ENCODE peak calls at places on chromosomes 7 and 10, in six cellular contexts. One of them, this sample, is unnamed.

GRCh38 chr7:87875151-87876039 is 765 bp downstream of the SLC25A40 start:
- DNase-seq in endodermal cell: no peak
- DNase-seq in NCI-H748 treated with DMSO at 0.1 percent for 48 hours: peak
- DNase-seq in mesenchymal stem cell: peak
- DNase-seq in neural crest cell: peak
- DNase-seq in stimulated activated CD4-positive, alpha-beta T cell treated with anti-CD3 and anti-CD28 coated beads, Interleukin-1b, Interleukin-23, amount 100 ng/mL, for 1 hour: no peak
- DNase-seq in this sample: peak

GRCh38 chr10:34522542-34522941 is 292.6 kb downstream of the PARD3 start:
- DNase-seq in mesenchymal stem cell: peak
- DNase-seq in stimulated activated CD4-positive, alpha-beta T cell treated with anti-CD3 and anti-CD28 coated beads, Interleukin-1b, Interleukin-23, amount 100 ng/mL, for 1 hour: no peak
- DNase-seq in neural crest cell: no peak
- DNase-seq in NCI-H748 treated with DMSO at 0.1 percent for 48 hours: peak
- DNase-seq in endodermal cell: no peak
- DNase-seq in this sample: no peak

GRCh38 chr7:100220833-100221718 is 1.3 kb downstream of the PVRIG start:
- DNase-seq in stimulated activated CD4-positive, alpha-beta T cell treated with anti-CD3 and anti-CD28 coated beads, Interleukin-1b, Interleukin-23, amount 100 ng/mL, for 1 hour: peak
- DNase-seq in NCI-H748 treated with DMSO at 0.1 percent for 48 hours: no peak
- DNase-seq in endodermal cell: no peak
- DNase-seq in mesenchymal stem cell: no peak
- DNase-seq in neural crest cell: no peak
- DNase-seq in this sample: no peak

GRCh38 chr10:88507380-88507779 is 75.7 kb downstream of the RNLS start:
- DNase-seq in mesenchymal stem cell: no peak
- DNase-seq in NCI-H748 treated with DMSO at 0.1 percent for 48 hours: no peak
- DNase-seq in endodermal cell: no peak
- DNase-seq in stimulated activated CD4-positive, alpha-beta T cell treated with anti-CD3 and anti-CD28 coated beads, Interleukin-1b, Interleukin-23, amount 100 ng/mL, for 1 hour: no peak
- DNase-seq in neural crest cell: no peak
- DNase-seq in this sample: no peak

GRCh38 chr10:128013626-128014025 is 106.7 kb downstream of the PTPRE start:
- DNase-seq in mesenchymal stem cell: no peak
- DNase-seq in NCI-H748 treated with DMSO at 0.1 percent for 48 hours: no peak
- DNase-seq in endodermal cell: no peak
- DNase-seq in stimulated activated CD4-positive, alpha-beta T cell treated with anti-CD3 and anti-CD28 coated beads, Interleukin-1b, Interleukin-23, amount 100 ng/mL, for 1 hour: no peak
- DNase-seq in neural crest cell: no peak
- DNase-seq in this sample: no peak

GRCh38 chr10:120426306-120426705 is 30.7 kb upstream of the PLPP4 start:
- DNase-seq in endodermal cell: no peak
- DNase-seq in stimulated activated CD4-positive, alpha-beta T cell treated with anti-CD3 and anti-CD28 coated beads, Interleukin-1b, Interleukin-23, amount 100 ng/mL, for 1 hour: no peak
- DNase-seq in mesenchymal stem cell: no peak
- DNase-seq in neural crest cell: no peak
- DNase-seq in NCI-H748 treated with DMSO at 0.1 percent for 48 hours: no peak
- DNase-seq in this sample: no peak

GRCh38 chr10:70807566-70807965 is 8.2 kb upstream of the SGPL1 start:
- DNase-seq in stimulated activated CD4-positive, alpha-beta T cell treated with anti-CD3 and anti-CD28 coated beads, Interleukin-1b, Interleukin-23, amount 100 ng/mL, for 1 hour: no peak
- DNase-seq in neural crest cell: no peak
- DNase-seq in endodermal cell: no peak
- DNase-seq in mesenchymal stem cell: no peak
- DNase-seq in NCI-H748 treated with DMSO at 0.1 percent for 48 hours: no peak
- DNase-seq in this sample: no peak

GRCh38 chr10:22560391-22561239 is 153.8 kb downstream of the PIP4K2A start:
- DNase-seq in stimulated activated CD4-positive, alpha-beta T cell treated with anti-CD3 and anti-CD28 coated beads, Interleukin-1b, Interleukin-23, amount 100 ng/mL, for 1 hour: no peak
- DNase-seq in endodermal cell: no peak
- DNase-seq in NCI-H748 treated with DMSO at 0.1 percent for 48 hours: peak
- DNase-seq in mesenchymal stem cell: no peak
- DNase-seq in neural crest cell: no peak
- DNase-seq in this sample: no peak

GRCh38 chr7:27113991-27114866 is 11.7 kb upstream of the HOXA2 start:
- DNase-seq in mesenchymal stem cell: peak
- DNase-seq in NCI-H748 treated with DMSO at 0.1 percent for 48 hours: peak
- DNase-seq in stimulated activated CD4-positive, alpha-beta T cell treated with anti-CD3 and anti-CD28 coated beads, Interleukin-1b, Interleukin-23, amount 100 ng/mL, for 1 hour: no peak
- DNase-seq in endodermal cell: no peak
- DNase-seq in neural crest cell: no peak
- DNase-seq in this sample: peak

GRCh38 chr7:37921340-37921805 is 933 bp downstream of the EPDR1 start:
- DNase-seq in endodermal cell: peak
- DNase-seq in mesenchymal stem cell: peak
- DNase-seq in neural crest cell: no peak
- DNase-seq in NCI-H748 treated with DMSO at 0.1 percent for 48 hours: no peak
- DNase-seq in stimulated activated CD4-positive, alpha-beta T cell treated with anti-CD3 and anti-CD28 coated beads, Interleukin-1b, Interleukin-23, amount 100 ng/mL, for 1 hour: no peak
- DNase-seq in this sample: peak

GRCh38 chr7:17771901-17772408 is 168.3 kb downstream of the SNX13 start:
- DNase-seq in mesenchymal stem cell: no peak
- DNase-seq in endodermal cell: peak
- DNase-seq in stimulated activated CD4-positive, alpha-beta T cell treated with anti-CD3 and anti-CD28 coated beads, Interleukin-1b, Interleukin-23, amount 100 ng/mL, for 1 hour: no peak
- DNase-seq in NCI-H748 treated with DMSO at 0.1 percent for 48 hours: no peak
- DNase-seq in neural crest cell: no peak
- DNase-seq in this sample: no peak

GRCh38 chr7:19491821-19492452 is 216.9 kb downstream of the POLR1F start:
- DNase-seq in endodermal cell: no peak
- DNase-seq in stimulated activated CD4-positive, alpha-beta T cell treated with anti-CD3 and anti-CD28 coated beads, Interleukin-1b, Interleukin-23, amount 100 ng/mL, for 1 hour: no peak
- DNase-seq in NCI-H748 treated with DMSO at 0.1 percent for 48 hours: no peak
- DNase-seq in mesenchymal stem cell: peak
- DNase-seq in neural crest cell: no peak
- DNase-seq in this sample: peak

GRCh38 chr10:1171586-1171985 is 115.4 kb downstream of the WDR37 start:
- DNase-seq in mesenchymal stem cell: no peak
- DNase-seq in stimulated activated CD4-positive, alpha-beta T cell treated with anti-CD3 and anti-CD28 coated beads, Interleukin-1b, Interleukin-23, amount 100 ng/mL, for 1 hour: no peak
- DNase-seq in endodermal cell: no peak
- DNase-seq in NCI-H748 treated with DMSO at 0.1 percent for 48 hours: no peak
- DNase-seq in neural crest cell: no peak
- DNase-seq in this sample: peak

GRCh38 chr7:55277916-55278315 is 87.2 kb upstream of the LANCL2 start:
- DNase-seq in stimulated activated CD4-positive, alpha-beta T cell treated with anti-CD3 and anti-CD28 coated beads, Interleukin-1b, Interleukin-23, amount 100 ng/mL, for 1 hour: no peak
- DNase-seq in NCI-H748 treated with DMSO at 0.1 percent for 48 hours: no peak
- DNase-seq in mesenchymal stem cell: no peak
- DNase-seq in neural crest cell: no peak
- DNase-seq in endodermal cell: no peak
- DNase-seq in this sample: peak

GRCh38 chr10:59887972-59888640 is 18.2 kb downstream of the CCDC6 start:
- DNase-seq in NCI-H748 treated with DMSO at 0.1 percent for 48 hours: no peak
- DNase-seq in mesenchymal stem cell: no peak
- DNase-seq in neural crest cell: no peak
- DNase-seq in stimulated activated CD4-positive, alpha-beta T cell treated with anti-CD3 and anti-CD28 coated beads, Interleukin-1b, Interleukin-23, amount 100 ng/mL, for 1 hour: no peak
- DNase-seq in endodermal cell: no peak
- DNase-seq in this sample: no peak

GRCh38 chr10:78028438-78029293 is 649 bp downstream of the POLR3A start:
- DNase-seq in endodermal cell: no peak
- DNase-seq in mesenchymal stem cell: peak
- DNase-seq in NCI-H748 treated with DMSO at 0.1 percent for 48 hours: no peak
- DNase-seq in stimulated activated CD4-positive, alpha-beta T cell treated with anti-CD3 and anti-CD28 coated beads, Interleukin-1b, Interleukin-23, amount 100 ng/mL, for 1 hour: no peak
- DNase-seq in neural crest cell: no peak
- DNase-seq in this sample: no peak

GRCh38 chr10:113047151-113047550 is 97.1 kb downstream of the TCF7L2 start:
- DNase-seq in NCI-H748 treated with DMSO at 0.1 percent for 48 hours: no peak
- DNase-seq in mesenchymal stem cell: no peak
- DNase-seq in stimulated activated CD4-positive, alpha-beta T cell treated with anti-CD3 and anti-CD28 coated beads, Interleukin-1b, Interleukin-23, amount 100 ng/mL, for 1 hour: no peak
- DNase-seq in neural crest cell: no peak
- DNase-seq in endodermal cell: no peak
- DNase-seq in this sample: no peak

GRCh38 chr10:43254881-43255643 is 11.8 kb downstream of the RASGEF1A start:
- DNase-seq in stimulated activated CD4-positive, alpha-beta T cell treated with anti-CD3 and anti-CD28 coated beads, Interleukin-1b, Interleukin-23, amount 100 ng/mL, for 1 hour: no peak
- DNase-seq in mesenchymal stem cell: no peak
- DNase-seq in endodermal cell: no peak
- DNase-seq in NCI-H748 treated with DMSO at 0.1 percent for 48 hours: no peak
- DNase-seq in neural crest cell: no peak
- DNase-seq in this sample: peak

GRCh38 chr7:102073931-102074880 is 212.5 kb upstream of the SH2B2 start:
- DNase-seq in mesenchymal stem cell: no peak
- DNase-seq in stimulated activated CD4-positive, alpha-beta T cell treated with anti-CD3 and anti-CD28 coated beads, Interleukin-1b, Interleukin-23, amount 100 ng/mL, for 1 hour: no peak
- DNase-seq in neural crest cell: no peak
- DNase-seq in endodermal cell: no peak
- DNase-seq in NCI-H748 treated with DMSO at 0.1 percent for 48 hours: no peak
- DNase-seq in this sample: no peak

GRCh38 chr7:29563590-29564454 is at the start of gene PRR15:
- DNase-seq in NCI-H748 treated with DMSO at 0.1 percent for 48 hours: peak
- DNase-seq in stimulated activated CD4-positive, alpha-beta T cell treated with anti-CD3 and anti-CD28 coated beads, Interleukin-1b, Interleukin-23, amount 100 ng/mL, for 1 hour: no peak
- DNase-seq in mesenchymal stem cell: peak
- DNase-seq in endodermal cell: peak
- DNase-seq in neural crest cell: peak
- DNase-seq in this sample: peak

GRCh38 chr7:131604841-131605279 is 48.4 kb upstream of the PODXL start:
- DNase-seq in stimulated activated CD4-positive, alpha-beta T cell treated with anti-CD3 and anti-CD28 coated beads, Interleukin-1b, Interleukin-23, amount 100 ng/mL, for 1 hour: no peak
- DNase-seq in NCI-H748 treated with DMSO at 0.1 percent for 48 hours: no peak
- DNase-seq in endodermal cell: peak
- DNase-seq in neural crest cell: no peak
- DNase-seq in mesenchymal stem cell: peak
- DNase-seq in this sample: peak

GRCh38 chr7:32958046-32959025 is 1.1 kb downstream of the FKBP9 start:
- DNase-seq in mesenchymal stem cell: peak
- DNase-seq in NCI-H748 treated with DMSO at 0.1 percent for 48 hours: peak
- DNase-seq in endodermal cell: peak
- DNase-seq in neural crest cell: no peak
- DNase-seq in stimulated activated CD4-positive, alpha-beta T cell treated with anti-CD3 and anti-CD28 coated beads, Interleukin-1b, Interleukin-23, amount 100 ng/mL, for 1 hour: no peak
- DNase-seq in this sample: peak

GRCh38 chr10:132167041-132167674 is 19.6 kb upstream of the DPYSL4 start:
- DNase-seq in stimulated activated CD4-positive, alpha-beta T cell treated with anti-CD3 and anti-CD28 coated beads, Interleukin-1b, Interleukin-23, amount 100 ng/mL, for 1 hour: no peak
- DNase-seq in neural crest cell: no peak
- DNase-seq in endodermal cell: no peak
- DNase-seq in mesenchymal stem cell: no peak
- DNase-seq in NCI-H748 treated with DMSO at 0.1 percent for 48 hours: no peak
- DNase-seq in this sample: no peak

GRCh38 chr7:77442631-77443420 is 26.7 kb upstream of the GSAP start:
- DNase-seq in mesenchymal stem cell: peak
- DNase-seq in stimulated activated CD4-positive, alpha-beta T cell treated with anti-CD3 and anti-CD28 coated beads, Interleukin-1b, Interleukin-23, amount 100 ng/mL, for 1 hour: no peak
- DNase-seq in endodermal cell: no peak
- DNase-seq in neural crest cell: no peak
- DNase-seq in NCI-H748 treated with DMSO at 0.1 percent for 48 hours: no peak
- DNase-seq in this sample: no peak

GRCh38 chr10:103661198-103661950 is 167.9 kb downstream of the NEURL1 start:
- DNase-seq in neural crest cell: peak
- DNase-seq in NCI-H748 treated with DMSO at 0.1 percent for 48 hours: no peak
- DNase-seq in stimulated activated CD4-positive, alpha-beta T cell treated with anti-CD3 and anti-CD28 coated beads, Interleukin-1b, Interleukin-23, amount 100 ng/mL, for 1 hour: no peak
- DNase-seq in endodermal cell: peak
- DNase-seq in mesenchymal stem cell: peak
- DNase-seq in this sample: peak

GRCh38 chr10:23869996-23870395 is 338.9 kb upstream of the KIAA1217 start:
- DNase-seq in NCI-H748 treated with DMSO at 0.1 percent for 48 hours: no peak
- DNase-seq in stimulated activated CD4-positive, alpha-beta T cell treated with anti-CD3 and anti-CD28 coated beads, Interleukin-1b, Interleukin-23, amount 100 ng/mL, for 1 hour: no peak
- DNase-seq in mesenchymal stem cell: no peak
- DNase-seq in endodermal cell: no peak
- DNase-seq in neural crest cell: no peak
- DNase-seq in this sample: no peak

GRCh38 chr10:69666756-69667155 is 36.7 kb downstream of the FAM241B start:
- DNase-seq in neural crest cell: no peak
- DNase-seq in NCI-H748 treated with DMSO at 0.1 percent for 48 hours: no peak
- DNase-seq in mesenchymal stem cell: no peak
- DNase-seq in stimulated activated CD4-positive, alpha-beta T cell treated with anti-CD3 and anti-CD28 coated beads, Interleukin-1b, Interleukin-23, amount 100 ng/mL, for 1 hour: no peak
- DNase-seq in endodermal cell: no peak
- DNase-seq in this sample: no peak

GRCh38 chr10:29807407-29807806 is 172.6 kb upstream of the SVIL start:
- DNase-seq in neural crest cell: no peak
- DNase-seq in NCI-H748 treated with DMSO at 0.1 percent for 48 hours: no peak
- DNase-seq in stimulated activated CD4-positive, alpha-beta T cell treated with anti-CD3 and anti-CD28 coated beads, Interleukin-1b, Interleukin-23, amount 100 ng/mL, for 1 hour: no peak
- DNase-seq in endodermal cell: no peak
- DNase-seq in mesenchymal stem cell: peak
- DNase-seq in this sample: no peak

GRCh38 chr7:41599760-41600159 is 103.1 kb downstream of the INHBA start:
- DNase-seq in neural crest cell: no peak
- DNase-seq in stimulated activated CD4-positive, alpha-beta T cell treated with anti-CD3 and anti-CD28 coated beads, Interleukin-1b, Interleukin-23, amount 100 ng/mL, for 1 hour: no peak
- DNase-seq in mesenchymal stem cell: no peak
- DNase-seq in NCI-H748 treated with DMSO at 0.1 percent for 48 hours: no peak
- DNase-seq in endodermal cell: peak
- DNase-seq in this sample: peak